ENCODE peak calls at places on chromosomes 3 and 15, in seven cellular contexts. One of them, this sample, is unnamed.

GRCh38 chr3:126146525-126147146 is 33.8 kb downstream of the ALDH1L1 start:
- DNase-seq in suprapubic skin: peak; percentile 41
- DNase-seq in transverse colon: peak; percentile 6
- DNase-seq in skeletal muscle cell: no peak
- DNase-seq in HFFc6: no peak
- DNase-seq in NCI-H1417: no peak
- DNase-seq in endodermal cell: peak; percentile 28
- DNase-seq in this sample: no peak

GRCh38 chr3:172201136-172201989 is 162.0 kb downstream of the FNDC3B start:
- DNase-seq in suprapubic skin: peak; percentile 91
- DNase-seq in transverse colon: peak; percentile 74
- DNase-seq in skeletal muscle cell: peak; percentile 96
- DNase-seq in HFFc6: peak; percentile 46
- DNase-seq in NCI-H1417: no peak
- DNase-seq in endodermal cell: no peak
- DNase-seq in this sample: no peak

GRCh38 chr15:38817427-38818155 is 253.0 kb upstream of the RASGRP1 start:
- DNase-seq in suprapubic skin: peak; percentile 87
- DNase-seq in transverse colon: peak; percentile 90
- DNase-seq in skeletal muscle cell: no peak
- DNase-seq in HFFc6: peak; percentile 88
- DNase-seq in NCI-H1417: peak; percentile 80
- DNase-seq in endodermal cell: peak; percentile 99
- DNase-seq in this sample: peak; percentile 90

GRCh38 chr3:8503871-8504610 is 2.4 kb downstream of the LMCD1 start:
- DNase-seq in suprapubic skin: no peak
- DNase-seq in transverse colon: no peak
- DNase-seq in skeletal muscle cell: no peak
- DNase-seq in HFFc6: no peak
- DNase-seq in NCI-H1417: no peak
- DNase-seq in endodermal cell: no peak
- DNase-seq in this sample: peak; percentile 36

GRCh38 chr15:27059610-27060202 is 88.7 kb downstream of the GABRG3 start:
- DNase-seq in suprapubic skin: no peak
- DNase-seq in transverse colon: no peak
- DNase-seq in skeletal muscle cell: no peak
- DNase-seq in HFFc6: peak; percentile 12
- DNase-seq in NCI-H1417: peak; percentile 82
- DNase-seq in endodermal cell: peak; percentile 90
- DNase-seq in this sample: peak; percentile 73

GRCh38 chr3:28125342-28125741 is 116.1 kb upstream of the CMC1 start:
- DNase-seq in suprapubic skin: no peak
- DNase-seq in transverse colon: no peak
- DNase-seq in skeletal muscle cell: no peak
- DNase-seq in HFFc6: no peak
- DNase-seq in NCI-H1417: no peak
- DNase-seq in endodermal cell: no peak
- DNase-seq in this sample: no peak

GRCh38 chr3:5071061-5071460 is 51.0 kb upstream of the ARL8B start:
- DNase-seq in suprapubic skin: no peak
- DNase-seq in transverse colon: no peak
- DNase-seq in skeletal muscle cell: peak; percentile 63
- DNase-seq in HFFc6: peak; percentile 24
- DNase-seq in NCI-H1417: no peak
- DNase-seq in endodermal cell: no peak
- DNase-seq in this sample: no peak

GRCh38 chr3:178084938-178085816 is 451.1 kb upstream of the KCNMB2 start:
- DNase-seq in suprapubic skin: peak; percentile 86
- DNase-seq in transverse colon: peak; percentile 75
- DNase-seq in skeletal muscle cell: peak; percentile 82
- DNase-seq in HFFc6: no peak
- DNase-seq in NCI-H1417: peak; percentile 100
- DNase-seq in endodermal cell: peak; percentile 90
- DNase-seq in this sample: peak; percentile 75

GRCh38 chr3:130850846-130851245 is 43.0 kb upstream of the ATP2C1 start:
- DNase-seq in suprapubic skin: no peak
- DNase-seq in transverse colon: no peak
- DNase-seq in skeletal muscle cell: no peak
- DNase-seq in HFFc6: no peak
- DNase-seq in NCI-H1417: peak; percentile 49
- DNase-seq in endodermal cell: no peak
- DNase-seq in this sample: no peak

This sample was measured in ELF-1.